ENCODE peak calls at places on chromosomes 13 and 19, in four cellular contexts. Q is AG20443, G is T-helper 17 cell, F is HEK293T. V is an unnamed sample.

GRCh38 chr13:32984857-32985626 is 31.2 kb upstream of the KL start:
- DNase-seq in Q (no peak), G (no peak), F (no peak), V (peak)

GRCh38 chr13:78603240-78603947 is at the start of gene POU4F1:
- DNase-seq in Q (peak), G (no peak), F (peak), V (peak)

GRCh38 chr13:101939370-101939769 is 462.5 kb downstream of the FGF14 start:
- DNase-seq in Q (no peak), G (no peak), F (no peak), V (no peak)

GRCh38 chr13:109938255-109938936 is 152.0 kb upstream of the IRS2 start:
- DNase-seq in Q (peak), G (no peak), F (no peak), V (no peak)

GRCh38 chr13:108859202-108860012 is 230.0 kb downstream of the MYO16 start:
- DNase-seq in Q (peak), G (no peak), F (no peak), V (no peak)

GRCh38 chr19:41575998-41576397 is at the start of gene CEACAM21:
- DNase-seq in Q (no peak), G (no peak), F (no peak), V (no peak)

GRCh38 chr19:7734220-7735203 is 2.6 kb upstream of the CLEC4G start:
- DNase-seq in Q (peak), G (no peak), F (no peak), V (no peak)

GRCh38 chr19:20607943-20608342 is 42.4 kb upstream of the ZNF737 start:
- DNase-seq in Q (no peak), G (no peak), F (no peak), V (no peak)

GRCh38 chr13:43159007-43159406 is 135.6 kb downstream of the DNAJC15 start:
- DNase-seq in Q (peak), G (no peak), F (no peak), V (no peak)

GRCh38 chr13:93715866-93716265 is 489.3 kb downstream of the GPC6 start:
- DNase-seq in Q (no peak), G (no peak), F (no peak), V (peak)

GRCh38 chr13:91280806-91281205 is 66.7 kb upstream of the MIR17HG start:
- DNase-seq in Q (no peak), G (no peak), F (no peak), V (no peak)

GRCh38 chr19:57754091-57754673 is 7.6 kb downstream of the ZNF776 start:
- DNase-seq in Q (no peak), G (no peak), F (no peak), V (no peak)

V was measured in NCI-H460.